ENCODE peak calls at places on chromosomes 2 and 18, in eight cellular contexts. One of them, this sample, is unnamed.

GRCh38 chr2:56271275-56271674 is 87.5 kb downstream of the CCDC85A start:
- DNase-seq in aorta: no peak
- DNase-seq in T-helper 1 cell: no peak
- DNase-seq in kidney: no peak
- DNase-seq in GM12878: no peak
- DNase-seq in AG04450: no peak
- DNase-seq in foreskin melanocyte: no peak
- DNase-seq in heart left ventricle: no peak
- DNase-seq in this sample: no peak

GRCh38 chr2:98399112-98399511 is 45.5 kb upstream of the INPP4A start:
- DNase-seq in aorta: no peak
- DNase-seq in T-helper 1 cell: no peak
- DNase-seq in kidney: no peak
- DNase-seq in GM12878: no peak
- DNase-seq in AG04450: no peak
- DNase-seq in foreskin melanocyte: no peak
- DNase-seq in heart left ventricle: no peak
- DNase-seq in this sample: no peak

GRCh38 chr2:138942466-138942865 is 162.3 kb upstream of the NXPH2 start:
- DNase-seq in aorta: no peak
- DNase-seq in T-helper 1 cell: no peak
- DNase-seq in kidney: no peak
- DNase-seq in GM12878: no peak
- DNase-seq in AG04450: no peak
- DNase-seq in foreskin melanocyte: no peak
- DNase-seq in heart left ventricle: no peak
- DNase-seq in this sample: peak

GRCh38 chr2:32768387-32769174 is 140.7 kb downstream of the TTC27 start:
- DNase-seq in aorta: no peak
- DNase-seq in T-helper 1 cell: no peak
- DNase-seq in kidney: no peak
- DNase-seq in GM12878: no peak
- DNase-seq in AG04450: no peak
- DNase-seq in foreskin melanocyte: no peak
- DNase-seq in heart left ventricle: no peak
- DNase-seq in this sample: no peak

GRCh38 chr2:26768759-26769500 is 4.8 kb downstream of the SLC35F6 start:
- DNase-seq in aorta: peak
- DNase-seq in T-helper 1 cell: no peak
- DNase-seq in kidney: peak
- DNase-seq in GM12878: no peak
- DNase-seq in AG04450: no peak
- DNase-seq in foreskin melanocyte: no peak
- DNase-seq in heart left ventricle: peak
- DNase-seq in this sample: no peak

GRCh38 chr18:7978834-7979233 is 411.7 kb downstream of the PTPRM start:
- DNase-seq in aorta: no peak
- DNase-seq in T-helper 1 cell: no peak
- DNase-seq in kidney: no peak
- DNase-seq in GM12878: no peak
- DNase-seq in AG04450: no peak
- DNase-seq in foreskin melanocyte: no peak
- DNase-seq in heart left ventricle: no peak
- DNase-seq in this sample: no peak

GRCh38 chr2:138827426-138828054 is 47.4 kb upstream of the NXPH2 start:
- DNase-seq in aorta: no peak
- DNase-seq in T-helper 1 cell: no peak
- DNase-seq in kidney: no peak
- DNase-seq in GM12878: peak
- DNase-seq in AG04450: peak
- DNase-seq in foreskin melanocyte: peak
- DNase-seq in heart left ventricle: no peak
- DNase-seq in this sample: peak

GRCh38 chr2:119760876-119761275 is 1.2 kb downstream of the PTPN4 start:
- DNase-seq in aorta: no peak
- DNase-seq in T-helper 1 cell: no peak
- DNase-seq in kidney: no peak
- DNase-seq in GM12878: no peak
- DNase-seq in AG04450: no peak
- DNase-seq in foreskin melanocyte: no peak
- DNase-seq in heart left ventricle: no peak
- DNase-seq in this sample: no peak

GRCh38 chr2:74577448-74577847 is 22.9 kb downstream of the DOK1 start:
- DNase-seq in aorta: no peak
- DNase-seq in T-helper 1 cell: no peak
- DNase-seq in kidney: no peak
- DNase-seq in GM12878: no peak
- DNase-seq in AG04450: no peak
- DNase-seq in foreskin melanocyte: no peak
- DNase-seq in heart left ventricle: no peak
- DNase-seq in this sample: no peak

GRCh38 chr18:55577812-55578539 is 10.0 kb downstream of the TCF4 start:
- DNase-seq in aorta: no peak
- DNase-seq in T-helper 1 cell: no peak
- DNase-seq in kidney: no peak
- DNase-seq in GM12878: no peak
- DNase-seq in AG04450: no peak
- DNase-seq in foreskin melanocyte: no peak
- DNase-seq in heart left ventricle: no peak
- DNase-seq in this sample: no peak

GRCh38 chr2:2590796-2591541 is 259.9 kb upstream of the MYT1L start:
- DNase-seq in aorta: no peak
- DNase-seq in T-helper 1 cell: no peak
- DNase-seq in kidney: no peak
- DNase-seq in GM12878: no peak
- DNase-seq in AG04450: no peak
- DNase-seq in foreskin melanocyte: no peak
- DNase-seq in heart left ventricle: no peak
- DNase-seq in this sample: no peak

GRCh38 chr2:212845941-212846340 is 305.5 kb downstream of the IKZF2 start:
- DNase-seq in aorta: no peak
- DNase-seq in T-helper 1 cell: no peak
- DNase-seq in kidney: no peak
- DNase-seq in GM12878: no peak
- DNase-seq in AG04450: peak
- DNase-seq in foreskin melanocyte: no peak
- DNase-seq in heart left ventricle: no peak
- DNase-seq in this sample: no peak

GRCh38 chr2:170524828-170525565 is 190.1 kb upstream of the SP5 start:
- DNase-seq in aorta: no peak
- DNase-seq in T-helper 1 cell: no peak
- DNase-seq in kidney: no peak
- DNase-seq in GM12878: peak
- DNase-seq in AG04450: no peak
- DNase-seq in foreskin melanocyte: no peak
- DNase-seq in heart left ventricle: no peak
- DNase-seq in this sample: no peak

GRCh38 chr18:36899289-36899688 is 70.4 kb downstream of the KIAA1328 start:
- DNase-seq in aorta: no peak
- DNase-seq in T-helper 1 cell: no peak
- DNase-seq in kidney: no peak
- DNase-seq in GM12878: no peak
- DNase-seq in AG04450: no peak
- DNase-seq in foreskin melanocyte: peak
- DNase-seq in heart left ventricle: no peak
- DNase-seq in this sample: no peak

GRCh38 chr2:214713080-214713830 is 96.2 kb downstream of the BARD1 start:
- DNase-seq in aorta: no peak
- DNase-seq in T-helper 1 cell: no peak
- DNase-seq in kidney: no peak
- DNase-seq in GM12878: no peak
- DNase-seq in AG04450: no peak
- DNase-seq in foreskin melanocyte: no peak
- DNase-seq in heart left ventricle: no peak
- DNase-seq in this sample: no peak

GRCh38 chr2:70347831-70348230 is 46.0 kb upstream of the FAM136A start:
- DNase-seq in aorta: no peak
- DNase-seq in T-helper 1 cell: no peak
- DNase-seq in kidney: no peak
- DNase-seq in GM12878: no peak
- DNase-seq in AG04450: no peak
- DNase-seq in foreskin melanocyte: no peak
- DNase-seq in heart left ventricle: no peak
- DNase-seq in this sample: no peak

This sample was measured in nephron progenitor cell.